ENCODE peak calls at places on chromosomes 13 and 19, in four cellular contexts. One of them, this sample, is unnamed.

GRCh38 chr13:76882431-76882830 is 3.8 kb downstream of the KCTD12 start:
- DNase-seq in BJ: no peak
- DNase-seq in foreskin fibroblast: peak; percentile 88
- DNase-seq in IMR-90: no peak
- DNase-seq in this sample: peak; percentile 13

GRCh38 chr13:29481603-29482002 is 113.9 kb downstream of the SLC7A1 start:
- DNase-seq in IMR-90: no peak
- DNase-seq in BJ: no peak
- DNase-seq in foreskin fibroblast: no peak
- DNase-seq in this sample: no peak

GRCh38 chr19:38247734-38248268 is 8.4 kb downstream of the PPP1R14A start:
- DNase-seq in BJ: no peak
- DNase-seq in IMR-90: no peak
- DNase-seq in foreskin fibroblast: no peak
- DNase-seq in this sample: no peak

GRCh38 chr19:57887195-57887941 is 1.5 kb downstream of the ZNF814 start:
- DNase-seq in foreskin fibroblast: no peak
- DNase-seq in IMR-90: no peak
- DNase-seq in BJ: no peak
- DNase-seq in this sample: no peak

GRCh38 chr19:35911790-35912189 is 3.7 kb upstream of the TYROBP start:
- DNase-seq in IMR-90: peak; percentile 38
- DNase-seq in foreskin fibroblast: no peak
- DNase-seq in BJ: no peak
- DNase-seq in this sample: no peak

GRCh38 chr13:27907139-27907787 is 12.5 kb upstream of the PDX1 start:
- DNase-seq in foreskin fibroblast: no peak
- DNase-seq in IMR-90: no peak
- DNase-seq in BJ: no peak
- DNase-seq in this sample: no peak

GRCh38 chr13:95352486-95352885 is 51.2 kb upstream of the ABCC4 start:
- DNase-seq in foreskin fibroblast: no peak
- DNase-seq in BJ: no peak
- DNase-seq in IMR-90: no peak
- DNase-seq in this sample: no peak

GRCh38 chr13:103164239-103164638 is 98.0 kb upstream of the SLC10A2 start:
- DNase-seq in IMR-90: no peak
- DNase-seq in foreskin fibroblast: no peak
- DNase-seq in BJ: no peak
- DNase-seq in this sample: no peak

DNA sequence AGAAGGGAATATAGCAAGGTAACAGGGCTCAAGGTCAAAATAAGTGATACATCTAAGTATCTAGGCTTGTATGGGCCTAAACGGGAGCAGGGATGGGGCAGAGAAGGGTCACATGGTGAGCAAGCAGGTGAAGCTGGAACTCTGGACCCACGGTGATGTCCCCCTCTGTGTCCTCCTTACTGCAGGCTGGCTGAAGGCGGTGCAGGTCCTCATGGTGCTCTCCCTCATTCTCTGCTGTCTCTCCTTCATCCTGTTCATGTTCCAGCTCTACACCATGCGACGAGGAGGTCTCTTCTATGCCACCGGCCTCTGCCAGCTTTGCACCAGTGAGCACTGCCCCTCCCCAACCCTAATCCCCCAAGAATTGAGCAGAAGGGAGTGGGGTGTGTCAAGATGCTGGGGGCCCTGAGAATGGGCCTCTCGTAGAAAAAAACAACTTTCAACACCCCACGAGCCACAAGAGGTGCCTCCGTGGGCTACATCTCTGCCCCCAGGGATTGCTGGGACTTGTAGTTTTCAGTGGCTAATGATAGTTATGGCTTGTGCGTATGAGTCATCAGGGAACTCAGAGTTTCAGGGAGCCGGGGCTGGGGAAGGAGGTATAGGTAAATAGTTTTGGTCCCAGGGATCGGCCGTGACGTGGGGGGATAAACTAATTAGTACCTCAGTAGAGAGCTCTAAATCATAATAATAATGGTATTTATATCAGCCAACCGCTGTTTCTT is 4.0 kb downstream of the EMP3 start:
- DNase-seq in IMR-90: peak; percentile 59
- DNase-seq in foreskin fibroblast: peak; percentile 72
- DNase-seq in BJ: no peak
- DNase-seq in this sample: peak; percentile 62
- H3K4me3 ChIP-seq in IMR-90: no peak overlapping the region
- H3K4me3 ChIP-seq in foreskin fibroblast: no peak overlapping the region
- H3K4me3 ChIP-seq in BJ: no peak overlapping the region
- H3K4me3 ChIP-seq in this sample: no peak overlapping the region

GRCh38 chr19:52640916-52641315 is 2.8 kb upstream of the ZNF83 start:
- DNase-seq in foreskin fibroblast: peak; percentile 89
- DNase-seq in BJ: no peak
- DNase-seq in IMR-90: no peak
- DNase-seq in this sample: no peak

GRCh38 chr19:52648336-52648990 is 10.3 kb upstream of the ZNF83 start:
- DNase-seq in IMR-90: peak; percentile 68
- DNase-seq in foreskin fibroblast: peak; percentile 37
- DNase-seq in BJ: peak; percentile 12
- DNase-seq in this sample: peak; percentile 52

GRCh38 chr19:52651956-52652355 is 13.8 kb upstream of the ZNF83 start:
- DNase-seq in IMR-90: no peak
- DNase-seq in BJ: no peak
- DNase-seq in foreskin fibroblast: no peak
- DNase-seq in this sample: no peak

DNA sequence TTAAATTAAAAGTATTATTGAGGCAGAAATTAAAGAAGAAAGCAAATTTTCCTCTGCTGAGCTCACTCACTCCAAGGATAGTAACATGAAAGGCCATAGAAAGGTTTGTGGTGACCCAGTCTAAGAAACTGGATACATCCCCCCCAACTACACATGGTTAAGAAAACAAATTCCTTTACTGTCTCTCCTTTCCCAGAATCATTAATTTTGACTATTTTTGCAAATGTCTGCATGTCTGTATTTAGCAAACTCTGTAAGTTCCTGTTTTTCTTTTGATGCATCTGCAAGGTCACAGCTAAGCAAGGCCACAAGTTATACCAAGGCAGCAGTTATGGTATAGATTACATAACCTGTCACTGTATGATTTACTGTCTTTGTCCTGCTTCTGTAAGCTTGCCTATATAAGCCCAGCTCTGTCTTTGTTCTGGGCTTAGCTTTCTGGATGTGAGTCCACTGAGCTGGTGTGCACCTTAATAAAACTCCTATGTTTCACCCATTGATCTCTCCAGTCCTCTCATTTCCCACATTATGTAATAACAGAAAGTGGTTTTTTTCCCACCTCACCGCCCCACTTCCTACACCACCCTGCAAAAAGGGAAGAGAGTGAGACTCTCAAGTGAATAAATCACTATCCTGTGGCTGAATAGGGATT is 8.5 kb upstream of the ZNF83 start:
- DNase-seq in IMR-90: peak; percentile 29
- DNase-seq in foreskin fibroblast: no peak
- DNase-seq in BJ: no peak
- DNase-seq in this sample: peak; percentile 14
- TF ChIP-seq CTCF in IMR-90: no peak
- TF ChIP-seq CTCF in foreskin fibroblast: no peak
- TF ChIP-seq CTCF in BJ: no peak
- TF ChIP-seq CTCF in this sample: no peak

GRCh38 chr19:46603195-46603637 is 2.1 kb downstream of the CALM3 start:
- DNase-seq in BJ: no peak
- DNase-seq in IMR-90: no peak
- DNase-seq in foreskin fibroblast: no peak
- DNase-seq in this sample: no peak
- H3K4me3 ChIP-seq in BJ: peak overlapping the region; percentile 99
- H3K4me3 ChIP-seq in IMR-90: peak overlapping the region; percentile 87
- H3K4me3 ChIP-seq in foreskin fibroblast: peak overlapping the region; percentile 94
- H3K4me3 ChIP-seq in this sample: peak overlapping the region; percentile 100

GRCh38 chr19:23558541-23558940 is 128.5 kb downstream of the ZNF675 start:
- DNase-seq in foreskin fibroblast: no peak
- DNase-seq in IMR-90: no peak
- DNase-seq in BJ: no peak
- DNase-seq in this sample: no peak
- TF ChIP-seq CTCF in foreskin fibroblast: no peak
- TF ChIP-seq CTCF in IMR-90: no peak
- TF ChIP-seq CTCF in BJ: no peak
- TF ChIP-seq CTCF in this sample: no peak

GRCh38 chr13:78587395-78587794 is 16.0 kb downstream of the POU4F1 start:
- DNase-seq in foreskin fibroblast: no peak
- DNase-seq in BJ: no peak
- DNase-seq in IMR-90: no peak
- DNase-seq in this sample: no peak
- H3K4me3 ChIP-seq in foreskin fibroblast: no peak overlapping the region
- H3K4me3 ChIP-seq in BJ: no peak overlapping the region
- H3K4me3 ChIP-seq in IMR-90: no peak overlapping the region
- H3K4me3 ChIP-seq in this sample: no peak overlapping the region

GRCh38 chr13:30796132-30796832 is 60.9 kb downstream of the ALOX5AP start:
- DNase-seq in BJ: no peak
- DNase-seq in IMR-90: peak; percentile 62
- DNase-seq in foreskin fibroblast: peak; percentile 76
- DNase-seq in this sample: peak; percentile 61

GRCh38 chr13:30789360-30789862 is 54.1 kb downstream of the ALOX5AP start:
- DNase-seq in foreskin fibroblast: no peak
- DNase-seq in IMR-90: no peak
- DNase-seq in BJ: no peak
- DNase-seq in this sample: no peak

GRCh38 chr13:30790592-30790991 is 55.2 kb downstream of the ALOX5AP start:
- DNase-seq in BJ: no peak
- DNase-seq in IMR-90: no peak
- DNase-seq in foreskin fibroblast: no peak
- DNase-seq in this sample: no peak

GRCh38 chr13:30791354-30791921 is 56.1 kb downstream of the ALOX5AP start:
- DNase-seq in IMR-90: peak; percentile 43
- DNase-seq in BJ: no peak
- DNase-seq in foreskin fibroblast: peak; percentile 92
- DNase-seq in this sample: peak; percentile 61

GRCh38 chr13:30792257-30793000 is 57.1 kb downstream of the ALOX5AP start:
- DNase-seq in foreskin fibroblast: peak; percentile 99
- DNase-seq in BJ: peak; percentile 72
- DNase-seq in IMR-90: peak; percentile 94
- DNase-seq in this sample: peak; percentile 97
- TF ChIP-seq CTCF in foreskin fibroblast: peak; percentile 67
- TF ChIP-seq CTCF in BJ: peak; percentile 79
- TF ChIP-seq CTCF in IMR-90: peak; percentile 64
- TF ChIP-seq CTCF in this sample: peak; percentile 67

GRCh38 chr19:15107056-15108010 is at the start of gene SYDE1:
- DNase-seq in BJ: no peak
- DNase-seq in foreskin fibroblast: peak; percentile 86
- DNase-seq in IMR-90: peak; percentile 55
- DNase-seq in this sample: peak; percentile 68

GRCh38 chr19:15108145-15108844 is 1.1 kb downstream of the SYDE1 start:
- DNase-seq in foreskin fibroblast: peak; percentile 45
- DNase-seq in BJ: no peak
- DNase-seq in IMR-90: no peak
- DNase-seq in this sample: peak; percentile 6

GRCh38 chr19:15109768-15110417 is 2.7 kb downstream of the SYDE1 start:
- DNase-seq in foreskin fibroblast: no peak
- DNase-seq in BJ: no peak
- DNase-seq in IMR-90: no peak
- DNase-seq in this sample: no peak

GRCh38 chr19:15110418-15110815 is 3.2 kb downstream of the SYDE1 start:
- DNase-seq in IMR-90: no peak
- DNase-seq in foreskin fibroblast: no peak
- DNase-seq in BJ: no peak
- DNase-seq in this sample: no peak

DNA sequence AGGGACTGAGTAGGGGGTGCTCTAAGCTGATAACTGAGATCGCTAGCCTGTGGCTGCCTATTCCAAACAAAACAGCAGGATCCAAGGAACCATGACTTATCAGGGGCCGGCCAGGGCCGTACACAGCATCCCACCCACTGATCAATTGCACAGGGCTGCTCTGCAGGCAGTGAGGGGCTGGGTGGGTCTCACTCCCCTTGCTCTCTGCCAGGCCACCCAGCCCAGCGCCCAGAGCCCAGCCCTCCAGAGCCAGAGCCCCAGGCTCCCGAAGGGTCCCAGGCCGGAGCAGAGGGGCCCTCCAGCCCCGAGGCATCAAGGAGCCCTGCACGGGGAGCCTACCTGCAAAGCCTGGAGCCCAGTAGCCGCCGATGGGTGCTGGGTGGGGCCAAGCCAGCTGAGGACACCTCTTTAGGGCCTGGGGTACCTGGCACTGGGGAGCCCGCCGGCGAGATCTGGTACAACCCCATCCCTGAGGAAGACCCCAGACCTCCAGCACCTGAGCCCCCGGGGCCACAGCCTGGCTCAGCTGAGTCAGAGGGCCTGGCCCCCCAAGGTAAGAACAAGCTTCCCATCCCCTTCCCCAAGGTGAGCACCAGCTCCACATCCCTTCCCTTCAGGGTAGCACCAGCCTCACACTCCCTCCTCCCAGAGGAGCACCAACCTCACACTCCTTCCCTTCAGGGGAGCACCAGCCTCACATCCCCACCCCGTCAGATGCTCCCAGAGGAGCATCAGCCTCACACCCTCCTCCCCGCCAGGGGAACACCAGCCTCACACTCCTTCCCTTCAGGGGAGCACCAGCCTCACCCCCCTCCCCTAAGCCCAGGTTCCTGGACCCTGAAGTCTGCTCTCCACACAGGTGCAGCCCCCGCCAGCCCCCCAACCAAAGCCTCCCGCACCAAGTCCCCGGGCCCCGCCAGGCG is 1.9 kb downstream of the SYDE1 start:
- DNase-seq in BJ: no peak
- DNase-seq in IMR-90: no peak
- DNase-seq in foreskin fibroblast: no peak
- DNase-seq in this sample: no peak
- H3K4me3 ChIP-seq in BJ: peak overlapping the region; percentile 96
- H3K4me3 ChIP-seq in IMR-90: no peak overlapping the region
- H3K4me3 ChIP-seq in foreskin fibroblast: peak overlapping the region; percentile 49
- H3K4me3 ChIP-seq in this sample: peak overlapping the region; percentile 77

GRCh38 chr13:84315527-84315926 is 433.3 kb upstream of the SLITRK1 start:
- DNase-seq in foreskin fibroblast: no peak
- DNase-seq in IMR-90: no peak
- DNase-seq in BJ: no peak
- DNase-seq in this sample: no peak
- TF ChIP-seq CTCF in foreskin fibroblast: no peak
- TF ChIP-seq CTCF in IMR-90: no peak
- TF ChIP-seq CTCF in BJ: no peak
- TF ChIP-seq CTCF in this sample: no peak

DNA sequence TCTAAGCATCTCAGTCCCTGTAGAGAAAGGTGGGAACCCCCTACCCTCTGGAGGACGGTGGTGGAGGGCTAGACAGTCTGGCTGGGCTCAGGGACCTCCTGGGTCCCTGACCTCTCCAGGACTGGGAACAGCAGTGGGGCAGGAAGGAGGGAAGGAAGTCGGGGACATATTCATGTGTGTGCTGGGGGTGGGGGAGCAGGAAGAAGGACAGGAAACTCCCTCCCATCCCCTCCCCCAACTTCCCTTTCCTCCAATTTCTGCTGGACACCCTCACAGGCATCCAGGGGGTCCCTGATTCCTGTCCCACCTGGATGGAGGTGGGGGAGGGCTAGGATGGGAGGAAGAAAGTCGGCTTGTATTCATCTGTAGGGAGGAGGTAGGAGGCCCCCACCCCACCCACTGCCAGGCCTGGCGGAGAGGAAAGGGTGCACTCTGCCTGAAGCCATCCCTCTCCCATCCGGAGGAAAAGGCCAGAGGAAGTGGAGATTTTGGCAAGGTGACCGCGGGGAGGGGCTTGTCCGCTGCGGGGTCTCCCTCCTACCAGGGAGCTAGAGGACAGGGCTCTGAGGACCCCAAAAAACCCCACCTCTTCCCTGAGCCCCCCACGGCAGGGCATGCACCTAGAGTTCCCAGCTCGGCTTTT is 2.3 kb downstream of the NOVA2 start:
- DNase-seq in foreskin fibroblast: no peak
- DNase-seq in IMR-90: no peak
- DNase-seq in BJ: no peak
- DNase-seq in this sample: no peak
- H3K4me3 ChIP-seq in foreskin fibroblast: no peak overlapping the region
- H3K4me3 ChIP-seq in IMR-90: no peak overlapping the region
- H3K4me3 ChIP-seq in BJ: no peak overlapping the region
- H3K4me3 ChIP-seq in this sample: no peak overlapping the region